ENCODE peak calls at places on chromosomes 7 and 10, in six cellular contexts. S, A, E, Q, P and Z are unnamed samples.

GRCh38 chr10:78205457-78205856 is 171.8 kb downstream of the RPS24 start:
- DNase-seq in S (no peak), A (no peak), E (no peak), Q (peak; percentile 42), P (no peak), Z (peak; percentile 15)

GRCh38 chr7:114081606-114082425 is 163.0 kb upstream of the PPP1R3A start:
- DNase-seq in S (no peak), A (no peak), E (peak; percentile 54), Q (no peak), P (no peak), Z (no peak)

GRCh38 chr10:112973046-112973445 is 23.0 kb downstream of the TCF7L2 start:
- DNase-seq in S (no peak), A (no peak), E (no peak), Q (no peak), P (no peak), Z (no peak)

GRCh38 chr7:74627699-74628411 is 29.7 kb upstream of the GTF2I start:
- DNase-seq in S (peak; percentile 63), A (no peak), E (peak; percentile 72), Q (no peak), P (no peak), Z (no peak)

GRCh38 chr7:27048438-27048837 is 47.4 kb downstream of the HOXA1 start:
- DNase-seq in S (no peak), A (no peak), E (no peak), Q (no peak), P (no peak), Z (no peak)

GRCh38 chr7:111266613-111267012 is 175.7 kb downstream of the LRRN3 start:
- DNase-seq in S (no peak), A (no peak), E (peak; percentile 11), Q (no peak), P (no peak), Z (no peak)

GRCh38 chr7:123039269-123039668 is 43.8 kb upstream of the TAS2R16 start:
- DNase-seq in S (no peak), A (no peak), E (no peak), Q (no peak), P (no peak), Z (no peak)

GRCh38 chr7:105245398-105246099 is 143.2 kb downstream of the SRPK2 start:
- DNase-seq in S (peak; percentile 59), A (no peak), E (no peak), Q (peak; percentile 11), P (no peak), Z (no peak)

GRCh38 chr10:6589287-6590094 is 9.4 kb upstream of the PRKCQ start:
- DNase-seq in S (no peak), A (no peak), E (no peak), Q (no peak), P (no peak), Z (no peak)

GRCh38 chr7:30654296-30655090 is 27.8 kb downstream of the CRHR2 start:
- DNase-seq in S (no peak), A (no peak), E (no peak), Q (no peak), P (peak; percentile 40), Z (no peak)

DNA sequence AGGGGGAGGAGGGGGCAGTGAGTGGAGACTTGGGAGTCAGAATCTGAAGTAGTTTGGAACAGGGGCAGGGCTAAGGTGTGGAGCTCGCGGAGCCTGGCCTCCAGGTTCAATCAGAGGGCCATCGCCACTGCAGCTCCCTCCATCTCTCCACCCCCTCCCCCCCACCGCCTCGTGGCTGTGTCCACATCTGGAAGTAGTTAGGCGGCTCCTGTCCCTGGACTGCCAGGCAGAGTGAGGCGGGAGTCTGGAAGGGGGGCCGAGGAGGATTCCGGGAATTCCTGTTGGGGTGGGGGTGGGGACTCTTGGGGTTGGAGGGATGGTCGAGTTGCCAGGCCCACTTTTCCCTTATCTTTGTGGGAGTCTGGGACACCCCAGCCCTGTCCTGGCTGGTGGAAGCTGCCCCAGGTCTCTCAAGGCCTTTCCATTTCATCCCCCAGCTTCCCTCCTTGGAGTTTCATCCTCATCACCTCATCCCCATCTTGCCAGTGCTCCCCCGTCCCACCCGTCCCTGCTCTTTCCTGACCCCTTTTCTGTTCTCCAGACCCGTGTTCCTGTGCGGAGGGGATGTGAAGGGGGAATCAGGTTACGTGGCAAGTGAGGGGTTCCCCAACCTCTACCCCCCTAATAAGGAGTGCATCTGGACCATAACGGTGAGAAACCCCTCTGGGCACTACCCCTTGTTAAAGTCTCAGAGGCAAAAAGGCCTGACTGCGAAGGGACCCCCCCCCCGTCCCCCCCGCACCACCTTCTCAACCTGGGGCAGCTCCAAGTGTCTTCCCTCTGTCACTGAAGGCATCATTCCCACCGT is 930 bp downstream of the PCOLCE start:
- DNase-seq in S (peak; percentile 88), A (peak; percentile 71), E (peak; percentile 86), Q (no peak), P (no peak), Z (no peak)
- H3K4me3 ChIP-seq in S (peak overlapping the region; percentile 75), A (peak overlapping the region; percentile 76), E (peak overlapping the region; percentile 45), Q (peak overlapping the region; percentile 76), P (peak overlapping the region; percentile 57), Z (no peak overlapping the region)

GRCh38 chr10:5581670-5582566 is 57.2 kb downstream of the CALML3 start:
- DNase-seq in S (peak; percentile 16), A (no peak), E (no peak), Q (peak; percentile 77), P (no peak), Z (peak; percentile 63)

GRCh38 chr10:5583525-5584175 is 58.9 kb downstream of the CALML3 start:
- DNase-seq in S (peak; percentile 73), A (peak; percentile 94), E (peak; percentile 57), Q (peak; percentile 96), P (no peak), Z (peak; percentile 84)

GRCh38 chr10:5585517-5586222 is 60.9 kb downstream of the CALML3 start:
- DNase-seq in S (no peak), A (peak; percentile 14), E (no peak), Q (no peak), P (no peak), Z (no peak)

GRCh38 chr10:5584895-5585516 is 60.2 kb downstream of the CALML3 start:
- DNase-seq in S (peak; percentile 19), A (no peak), E (no peak), Q (peak; percentile 27), P (no peak), Z (peak; percentile 72)

GRCh38 chr10:5582736-5583135 is 58.0 kb downstream of the CALML3 start:
- DNase-seq in S (no peak), A (no peak), E (no peak), Q (peak; percentile 56), P (no peak), Z (peak; percentile 52)
- TF ChIP-seq CTCF in S (no peak), A (no peak), E (peak; percentile 17), Q (peak; percentile 66), P (no peak), Z (peak; percentile 30)

GRCh38 chr7:4722960-4723359 is 40.9 kb downstream of the FOXK1 start:
- DNase-seq in S (no peak), A (no peak), E (no peak), Q (no peak), P (no peak), Z (no peak)

GRCh38 chr7:4722308-4722707 is 40.2 kb downstream of the FOXK1 start:
- DNase-seq in S (no peak), A (no peak), E (no peak), Q (no peak), P (no peak), Z (no peak)

GRCh38 chr7:4718071-4718470 is 36.0 kb downstream of the FOXK1 start:
- DNase-seq in S (no peak), A (no peak), E (no peak), Q (no peak), P (no peak), Z (no peak)

GRCh38 chr7:4716946-4717694 is 35.0 kb downstream of the FOXK1 start:
- DNase-seq in S (no peak), A (no peak), E (no peak), Q (no peak), P (no peak), Z (no peak)

DNA sequence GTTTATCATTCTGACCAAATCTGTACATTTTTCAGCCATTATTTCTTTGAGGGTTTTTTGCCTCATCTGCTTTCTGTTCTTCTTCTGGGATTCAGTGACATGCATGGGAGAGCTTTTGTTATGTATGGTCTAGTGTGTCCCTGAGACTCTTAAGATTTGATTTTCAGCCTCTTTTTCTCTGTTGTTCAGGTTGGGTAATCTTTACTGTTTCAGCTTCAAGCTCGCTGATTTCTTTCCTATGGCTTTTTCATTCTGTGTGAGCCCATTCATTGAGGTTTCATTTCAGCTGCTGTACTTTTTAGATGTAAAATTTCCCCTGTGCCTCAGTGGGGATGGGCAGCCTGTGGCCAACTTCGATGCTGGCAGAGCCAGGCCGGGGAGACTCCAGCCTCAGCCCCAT is 38.1 kb downstream of the FOXK1 start:
- DNase-seq in S (no peak), A (no peak), E (no peak), Q (no peak), P (no peak), Z (no peak)
- H3K36me3 ChIP-seq in S (no peaks in the 10 kb centered on the region), A (no peaks in the 10 kb centered on the region), E (no peaks in the 10 kb centered on the region), Q (peaks cover 44% of the 10 kb centered on the region), P (no peaks in the 10 kb centered on the region), Z (peaks cover 6% of the 10 kb centered on the region)

GRCh38 chr10:132745971-132746370 is 40.0 kb downstream of the NKX6-2 start:
- DNase-seq in S (no peak), A (no peak), E (no peak), Q (no peak), P (no peak), Z (no peak)

GRCh38 chr10:132744839-132745238 is 41.1 kb downstream of the NKX6-2 start:
- DNase-seq in S (no peak), A (no peak), E (no peak), Q (no peak), P (no peak), Z (no peak)

GRCh38 chr10:132746801-132747625 is 38.9 kb downstream of the NKX6-2 start:
- DNase-seq in S (no peak), A (no peak), E (no peak), Q (no peak), P (no peak), Z (no peak)

GRCh38 chr10:132745511-132745910 is 40.4 kb downstream of the NKX6-2 start:
- DNase-seq in S (no peak), A (no peak), E (no peak), Q (no peak), P (no peak), Z (no peak)

DNA sequence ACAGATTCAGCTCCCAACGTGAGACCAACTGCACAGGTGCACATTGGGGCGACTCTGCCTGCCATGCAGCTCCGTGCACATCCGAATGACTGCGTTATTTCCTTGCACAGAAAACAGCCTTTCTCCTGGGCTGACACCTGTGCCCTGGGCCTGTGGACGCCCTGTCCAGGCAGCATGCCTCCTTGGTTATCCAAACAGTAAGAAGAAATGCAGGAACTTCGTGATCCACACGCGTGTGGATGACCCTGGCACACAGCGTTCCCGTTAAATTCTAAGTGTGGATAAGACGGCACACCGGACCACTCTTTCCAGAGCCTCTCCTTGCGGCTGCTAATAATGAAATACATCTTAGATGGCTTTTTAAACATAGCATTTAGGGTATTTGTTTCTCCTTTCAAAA is 39.6 kb downstream of the NKX6-2 start:
- DNase-seq in S (no peak), A (no peak), E (no peak), Q (no peak), P (no peak), Z (no peak)
- H3K4me3 ChIP-seq in S (no peak overlapping the region), A (no peak overlapping the region), E (no peak overlapping the region), Q (no peak overlapping the region), P (no peak overlapping the region), Z (no peak overlapping the region)

GRCh38 chr10:63003816-63004453 is 129.2 kb upstream of the NRBF2 start:
- DNase-seq in S (no peak), A (no peak), E (no peak), Q (peak; percentile 10), P (no peak), Z (no peak)
- TF ChIP-seq CTCF in S (no peak), A (no peak), E (peak; percentile 16), Q (peak; percentile 71), P (peak; percentile 9), Z (peak; percentile 22)